ENCODE peak calls at places on chromosomes 7 and 10, in four cellular contexts. One of them, this sample, is unnamed.

GRCh38 chr10:16381083-16381482 is 55.7 kb upstream of the PTER start:
- DNase-seq in Karpas-422: no peak
- DNase-seq in activated T-cell treated with anti-CD3 and anti-CD28 coated beads, Interleukin-2, amount 50 U/mL, for 72 hours: no peak
- DNase-seq in myocyte: no peak
- DNase-seq in this sample: no peak

GRCh38 chr10:125117941-125118630 is 42.3 kb downstream of the CTBP2 start:
- DNase-seq in Karpas-422: no peak
- DNase-seq in activated T-cell treated with anti-CD3 and anti-CD28 coated beads, Interleukin-2, amount 50 U/mL, for 72 hours: no peak
- DNase-seq in myocyte: no peak
- DNase-seq in this sample: no peak

GRCh38 chr7:38846280-38846679 is 62.7 kb downstream of the VPS41 start:
- DNase-seq in Karpas-422: no peak
- DNase-seq in activated T-cell treated with anti-CD3 and anti-CD28 coated beads, Interleukin-2, amount 50 U/mL, for 72 hours: no peak
- DNase-seq in myocyte: peak; percentile 45
- DNase-seq in this sample: no peak

GRCh38 chr7:1248077-1248458 is 15.4 kb downstream of the UNCX start:
- DNase-seq in Karpas-422: no peak
- DNase-seq in activated T-cell treated with anti-CD3 and anti-CD28 coated beads, Interleukin-2, amount 50 U/mL, for 72 hours: no peak
- DNase-seq in myocyte: peak; percentile 14
- DNase-seq in this sample: no peak

GRCh38 chr10:131681122-131681521 is 219.7 kb upstream of the PPP2R2D start:
- DNase-seq in Karpas-422: no peak
- DNase-seq in activated T-cell treated with anti-CD3 and anti-CD28 coated beads, Interleukin-2, amount 50 U/mL, for 72 hours: no peak
- DNase-seq in myocyte: no peak
- DNase-seq in this sample: no peak

GRCh38 chr7:100472854-100473499 is 6.0 kb downstream of the TSC22D4 start:
- DNase-seq in Karpas-422: no peak
- DNase-seq in activated T-cell treated with anti-CD3 and anti-CD28 coated beads, Interleukin-2, amount 50 U/mL, for 72 hours: no peak
- DNase-seq in myocyte: peak; percentile 61
- DNase-seq in this sample: peak; percentile 29

GRCh38 chr10:116207180-116207579 is 65.8 kb downstream of the GFRA1 start:
- DNase-seq in Karpas-422: no peak
- DNase-seq in activated T-cell treated with anti-CD3 and anti-CD28 coated beads, Interleukin-2, amount 50 U/mL, for 72 hours: no peak
- DNase-seq in myocyte: no peak
- DNase-seq in this sample: no peak

GRCh38 chr10:124161212-124162000 is 68.0 kb upstream of the CHST15 start:
- DNase-seq in Karpas-422: no peak
- DNase-seq in activated T-cell treated with anti-CD3 and anti-CD28 coated beads, Interleukin-2, amount 50 U/mL, for 72 hours: no peak
- DNase-seq in myocyte: peak; percentile 85
- DNase-seq in this sample: no peak

This sample was measured in stimulated activated naive CD8-positive, alpha-beta T cell treated with anti-CD3 and anti-CD28 coated beads, Interleukin-15, Interleukin-2, amounts not matched to agents 100 U/mL and 50 U/mL, for 24 hours.